ENCODE peak calls at places on chromosome 4, in seven cellular contexts. O, N, F, P, T, X and V are unnamed samples.

GRCh38 chr4:117986331-117986730 is 48.0 kb upstream of the NDST3 start:
- DNase-seq in O (no peak), N (no peak), F (no peak), P (no peak), T (no peak), X (no peak), V (no peak)

GRCh38 chr4:71713611-71714203 is 70.2 kb downstream of the GC start:
- DNase-seq in O (no peak), N (peak), F (no peak), P (peak), T (peak), X (no peak), V (peak)

GRCh38 chr4:4413373-4413725 is 26.4 kb downstream of the NSG1 start:
- DNase-seq in O (no peak), N (no peak), F (no peak), P (no peak), T (no peak), X (no peak), V (no peak)

GRCh38 chr4:135274461-135274860 is 1072.9 kb upstream of the PABPC4L start:
- DNase-seq in O (no peak), N (no peak), F (no peak), P (no peak), T (no peak), X (no peak), V (no peak)

GRCh38 chr4:184441461-184442392 is 32.6 kb downstream of the IRF2 start:
- DNase-seq in O (no peak), N (no peak), F (no peak), P (peak), T (no peak), X (no peak), V (no peak)

GRCh38 chr4:151195801-151196200 is 81.2 kb upstream of the PRSS48 start:
- DNase-seq in O (no peak), N (peak), F (no peak), P (peak), T (no peak), X (no peak), V (no peak)

GRCh38 chr4:99104153-99104552 is 15.6 kb upstream of the ADH5 start:
- DNase-seq in O (no peak), N (no peak), F (no peak), P (no peak), T (no peak), X (no peak), V (no peak)

GRCh38 chr4:177583000-177583399 is 140.8 kb upstream of the AGA start:
- DNase-seq in O (no peak), N (no peak), F (no peak), P (peak), T (no peak), X (no peak), V (no peak)

GRCh38 chr4:169107528-169107927 is 97.5 kb upstream of the CBR4 start:
- DNase-seq in O (no peak), N (no peak), F (no peak), P (no peak), T (no peak), X (no peak), V (no peak)

GRCh38 chr4:28229092-28229491 is 1368.5 kb downstream of the STIM2 start:
- DNase-seq in O (no peak), N (peak), F (no peak), P (no peak), T (no peak), X (no peak), V (no peak)

GRCh38 chr4:36043901-36044300 is 200.4 kb downstream of the ARAP2 start:
- DNase-seq in O (no peak), N (no peak), F (no peak), P (no peak), T (no peak), X (no peak), V (no peak)

GRCh38 chr4:21655100-21655499 is 293.5 kb downstream of the KCNIP4 start:
- DNase-seq in O (no peak), N (no peak), F (no peak), P (no peak), T (peak), X (no peak), V (no peak)

GRCh38 chr4:2923678-2924173 is 39.5 kb downstream of the NOP14 start:
- DNase-seq in O (no peak), N (no peak), F (peak), P (no peak), T (no peak), X (peak), V (no peak)

GRCh38 chr4:16583764-16584163 is 314.7 kb downstream of the LDB2 start:
- DNase-seq in O (no peak), N (no peak), F (no peak), P (peak), T (no peak), X (no peak), V (no peak)

GRCh38 chr4:96193061-96193460 is 353.2 kb downstream of the PDHA2 start:
- DNase-seq in O (no peak), N (no peak), F (no peak), P (no peak), T (no peak), X (no peak), V (no peak)

GRCh38 chr4:17166954-17167353 is 268.5 kb upstream of the LDB2 start:
- DNase-seq in O (no peak), N (peak), F (peak), P (peak), T (no peak), X (no peak), V (no peak)

GRCh38 chr4:174156239-174156826 is 127.1 kb downstream of the FBXO8 start:
- DNase-seq in O (no peak), N (peak), F (no peak), P (peak), T (peak), X (no peak), V (peak)

GRCh38 chr4:68490826-68491457 is 43.7 kb downstream of the TMPRSS11E start:
- DNase-seq in O (no peak), N (no peak), F (no peak), P (peak), T (no peak), X (peak), V (no peak)

GRCh38 chr4:137129471-137130244 is 402.6 kb downstream of the PCDH18 start:
- DNase-seq in O (no peak), N (peak), F (no peak), P (peak), T (no peak), X (no peak), V (no peak)

GRCh38 chr4:97153042-97153441 is 990.2 kb downstream of the STPG2 start:
- DNase-seq in O (no peak), N (no peak), F (no peak), P (peak), T (peak), X (no peak), V (no peak)

GRCh38 chr4:71230258-71230594 is 108.6 kb upstream of the SLC4A4 start:
- DNase-seq in O (no peak), N (no peak), F (peak), P (no peak), T (no peak), X (no peak), V (no peak)

GRCh38 chr4:82047731-82048130 is 326.1 kb downstream of the HNRNPD start:
- DNase-seq in O (no peak), N (no peak), F (no peak), P (no peak), T (no peak), X (no peak), V (no peak)

GRCh38 chr4:59838236-59838635 is 1361.9 kb upstream of the ADGRL3 start:
- DNase-seq in O (no peak), N (no peak), F (no peak), P (no peak), T (no peak), X (no peak), V (no peak)

GRCh38 chr4:59841698-59842097 is 1358.4 kb upstream of the ADGRL3 start:
- DNase-seq in O (no peak), N (no peak), F (no peak), P (no peak), T (no peak), X (no peak), V (no peak)
- TF ChIP-seq CTCF in O (no peak), N (no peak), F (no peak), P (no peak), T (no peak), X (no peak), V (no peak)

DNA sequence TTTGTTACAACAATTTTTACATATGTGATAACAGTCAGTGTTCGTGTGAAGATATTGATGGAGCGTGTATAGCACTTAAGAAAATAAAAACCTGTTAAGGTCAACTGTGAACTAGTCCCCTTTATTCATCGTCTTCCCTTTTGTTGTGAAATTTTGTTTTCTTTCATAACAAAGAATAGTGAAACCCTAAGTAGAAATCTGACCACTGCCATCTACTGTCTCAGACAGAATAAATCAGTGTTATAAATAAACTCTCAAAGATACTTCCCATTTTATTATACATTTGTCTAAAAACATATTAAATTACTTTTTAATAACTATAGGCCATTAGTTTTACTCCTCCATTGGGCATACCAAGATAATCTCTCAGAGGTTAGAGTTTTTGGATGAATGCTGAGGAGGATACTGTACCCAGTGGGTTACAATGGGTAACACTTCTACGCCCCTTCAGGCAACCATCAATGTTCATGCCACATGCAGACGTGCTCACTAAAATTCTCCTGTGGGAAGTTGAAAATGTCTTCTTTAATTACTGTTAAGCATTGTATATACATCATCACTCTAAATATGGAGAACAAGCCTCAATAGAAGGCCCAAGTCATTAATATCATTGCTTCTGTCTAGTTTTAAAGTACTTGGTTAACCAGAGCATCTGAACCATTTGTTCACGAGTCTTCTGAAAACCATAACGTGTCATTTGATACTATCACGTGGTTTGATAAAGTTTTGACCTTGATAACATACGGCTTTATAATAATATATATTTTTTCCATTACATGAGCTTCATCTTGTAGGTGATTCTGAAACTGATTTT is 171.2 kb downstream of the TMA16 start:
- DNase-seq in O (no peak), N (no peak), F (no peak), P (no peak), T (no peak), X (no peak), V (no peak)
- H3K4me3 ChIP-seq in O (no peak), N (no peak), F (no peak), P (no peak), T (no peak), X (no peak), V (no peak)

GRCh38 chr4:6702761-6703160 is 6.9 kb downstream of the MRFAP1L1 start:
- DNase-seq in O (no peak), N (no peak), F (no peak), P (no peak), T (no peak), X (no peak), V (no peak)

GRCh38 chr4:6699903-6700302 is 6.2 kb downstream of the S100P start:
- DNase-seq in O (no peak), N (no peak), F (no peak), P (no peak), T (no peak), X (no peak), V (no peak)

GRCh38 chr4:6703786-6704185 is 5.9 kb downstream of the MRFAP1L1 start:
- DNase-seq in O (no peak), N (no peak), F (no peak), P (peak), T (no peak), X (no peak), V (peak)

GRCh38 chr4:6705638-6706037 is 4.0 kb downstream of the MRFAP1L1 start:
- DNase-seq in O (no peak), N (no peak), F (no peak), P (no peak), T (no peak), X (no peak), V (no peak)

DNA sequence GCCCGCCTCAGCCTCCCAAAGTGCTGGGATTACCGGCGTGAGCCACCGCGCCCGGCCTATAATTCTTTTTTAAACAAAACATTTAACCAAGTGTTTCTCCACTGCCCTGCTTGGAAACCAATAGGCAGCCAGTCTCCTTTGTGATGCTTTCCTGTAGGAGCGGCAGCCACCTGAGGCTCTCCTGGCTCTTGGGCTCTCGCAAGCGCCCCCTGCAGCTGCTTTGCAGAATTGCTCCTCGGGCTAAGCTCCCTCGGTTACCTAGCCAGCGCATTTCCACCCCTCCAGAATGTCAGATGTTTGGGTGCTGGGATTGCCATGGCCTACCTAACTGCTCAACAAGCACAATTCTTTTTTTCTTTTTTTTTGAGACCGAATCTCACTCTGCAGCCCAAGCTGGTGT is 7.7 kb downstream of the S100P start:
- DNase-seq in O (no peak), N (no peak), F (no peak), P (no peak), T (no peak), X (no peak), V (no peak)
- TF ChIP-seq CTCF in O (no peak), N (peak), F (no peak), P (peak), T (peak), X (no peak), V (no peak)

GRCh38 chr4:88517825-88518224 is 5.8 kb downstream of the PYURF start:
- DNase-seq in O (no peak), N (no peak), F (no peak), P (no peak), T (no peak), X (no peak), V (no peak)
- H3K4me3 ChIP-seq in O (no peak), N (no peak), F (no peak), P (no peak), T (no peak), X (no peak), V (no peak)

DNA sequence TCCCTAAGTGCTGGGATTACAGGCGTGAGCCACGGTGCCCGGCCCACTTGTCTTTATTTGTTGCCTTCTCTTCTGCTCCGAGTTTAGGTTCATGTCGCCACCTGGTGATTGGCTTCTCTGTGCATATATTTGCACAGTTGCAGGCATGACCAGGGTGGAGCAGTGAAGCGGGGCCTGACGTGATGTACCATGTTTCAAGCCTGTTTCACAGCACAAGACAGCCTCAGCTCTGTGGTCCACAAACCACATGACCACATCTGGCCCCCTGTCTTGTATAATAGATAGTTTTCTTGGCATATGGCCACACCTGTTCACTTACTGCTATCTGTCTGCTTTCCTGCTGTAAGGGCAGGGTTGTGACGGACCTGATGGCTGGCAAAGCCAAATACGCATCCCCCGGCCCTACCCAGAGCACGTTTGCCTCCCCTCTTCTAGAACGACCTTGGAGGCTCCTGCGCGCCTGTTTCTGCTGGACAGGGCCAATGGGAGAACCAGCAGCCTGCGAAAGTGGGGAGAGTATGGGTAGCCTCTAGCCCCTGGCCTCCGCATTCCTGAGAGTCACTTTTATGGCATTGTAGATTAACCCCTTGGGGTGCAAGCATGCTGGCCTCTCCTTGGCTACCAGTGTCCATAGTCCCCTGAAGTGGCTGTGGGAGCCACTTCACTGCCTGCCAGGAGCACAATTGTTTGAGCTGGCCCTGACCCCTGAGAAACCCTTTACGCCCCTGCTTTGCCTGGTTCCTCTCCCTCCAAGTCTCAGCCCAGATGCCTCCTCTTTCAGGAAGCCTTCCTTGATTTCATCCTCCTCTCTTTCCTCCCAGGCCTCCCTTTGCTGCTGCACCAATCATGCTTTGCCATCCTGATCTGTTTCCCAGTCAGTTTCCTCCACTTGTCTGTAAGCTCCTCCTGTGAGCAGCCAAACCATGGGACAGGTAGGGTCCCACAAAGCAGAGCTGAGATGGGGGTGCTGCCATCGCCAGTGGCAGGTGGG is 6.0 kb upstream of the SH3TC1 start:
- DNase-seq in O (peak), N (peak), F (no peak), P (peak), T (peak), X (peak), V (no peak)
- TF ChIP-seq CTCF in O (peak), N (peak), F (no peak), P (no peak), T (peak), X (peak), V (peak)

GRCh38 chr4:41185614-41186609 is 28.4 kb downstream of the APBB2 start:
- DNase-seq in O (no peak), N (no peak), F (no peak), P (no peak), T (no peak), X (no peak), V (no peak)
- H3K4me3 ChIP-seq in O (no peak), N (no peak), F (no peak), P (no peak), T (no peak), X (no peak), V (no peak)

GRCh38 chr4:80614319-80614718 is 278.8 kb downstream of the CFAP299 start:
- DNase-seq in O (no peak), N (no peak), F (no peak), P (no peak), T (no peak), X (no peak), V (no peak)

GRCh38 chr4:80615099-80615498 is 279.6 kb downstream of the CFAP299 start:
- DNase-seq in O (no peak), N (no peak), F (no peak), P (no peak), T (no peak), X (no peak), V (peak)

GRCh38 chr4:80619070-80619674 is 283.6 kb downstream of the CFAP299 start:
- DNase-seq in O (no peak), N (no peak), F (no peak), P (peak), T (no peak), X (no peak), V (no peak)
- TF ChIP-seq CTCF in O (no peak), N (peak), F (no peak), P (peak), T (peak), X (no peak), V (peak)

DNA sequence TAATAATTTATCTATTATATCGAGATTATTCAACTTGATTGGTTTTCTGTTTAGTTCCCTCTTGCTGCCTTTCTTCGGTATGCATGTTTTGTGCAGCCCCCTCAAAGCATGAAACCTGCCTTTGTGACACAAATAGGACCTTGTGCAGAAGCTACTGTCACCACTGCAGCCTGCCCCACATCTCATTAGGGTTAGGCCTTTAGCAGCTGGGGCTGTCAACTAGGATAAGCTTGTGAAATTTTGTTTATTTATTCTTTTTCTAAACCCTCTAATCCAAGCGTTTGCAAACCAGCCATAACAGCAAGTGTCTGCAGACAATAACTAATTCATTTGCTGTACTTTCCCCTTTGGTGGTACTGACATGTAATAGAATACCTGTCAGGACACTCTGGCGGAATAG is 258.9 kb downstream of the RCHY1 start:
- DNase-seq in O (no peak), N (no peak), F (no peak), P (no peak), T (no peak), X (no peak), V (no peak)
- H3K4me3 ChIP-seq in O (no peak), N (no peak), F (no peak), P (no peak), T (no peak), X (no peak), V (no peak)

DNA sequence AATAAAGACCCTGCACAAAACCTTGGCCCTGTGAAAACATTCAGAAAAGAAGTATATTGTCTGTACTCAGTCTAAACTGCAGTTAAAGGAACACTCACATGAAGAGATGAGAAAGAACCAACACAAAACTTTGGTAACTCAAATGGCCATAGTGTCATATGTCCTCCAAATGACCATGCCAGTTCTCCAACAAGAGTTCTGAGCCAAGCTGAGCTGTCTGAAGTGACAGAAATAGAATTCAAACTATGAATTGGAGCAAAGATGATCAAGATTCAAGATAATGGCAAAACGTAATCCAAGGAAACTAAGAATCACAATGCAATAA is 739.3 kb upstream of the NDST4 start:
- DNase-seq in O (no peak), N (no peak), F (no peak), P (no peak), T (no peak), X (no peak), V (no peak)
- TF ChIP-seq CTCF in O (no peak), N (no peak), F (no peak), P (no peak), T (no peak), X (no peak), V (no peak)